ENCODE peak calls at places on chromosomes 3 and 15, in nine cellular contexts. One of them, this sample, is unnamed.

GRCh38 chr3:12990781-12991480 is 82.3 kb downstream of the IQSEC1 start:
- DNase-seq in stomach: no peak
- DNase-seq in SK-N-SH: no peak
- DNase-seq in H1: no peak
- DNase-seq in K562: no peak
- DNase-seq in transverse colon: peak; percentile 4
- DNase-seq in upper lobe of left lung: no peak
- DNase-seq in tibial nerve: no peak
- DNase-seq in A549: no peak
- DNase-seq in this sample: no peak

GRCh38 chr15:80174017-80174746 is 21.4 kb downstream of the FAH start:
- DNase-seq in SK-N-SH: no peak
- DNase-seq in upper lobe of left lung: no peak
- DNase-seq in stomach: no peak
- DNase-seq in K562: no peak
- DNase-seq in transverse colon: no peak
- DNase-seq in tibial nerve: no peak
- DNase-seq in H1: no peak
- DNase-seq in A549: no peak
- DNase-seq in this sample: no peak

GRCh38 chr3:58567251-58567515 is 10.0 kb downstream of the FAM107A start:
- DNase-seq in upper lobe of left lung: peak; percentile 2
- DNase-seq in tibial nerve: no peak
- DNase-seq in SK-N-SH: no peak
- DNase-seq in stomach: no peak
- DNase-seq in transverse colon: no peak
- DNase-seq in A549: no peak
- DNase-seq in H1: no peak
- DNase-seq in K562: no peak
- DNase-seq in this sample: no peak

GRCh38 chr3:117534138-117534537 is 824.6 kb downstream of the TUSC7 start:
- DNase-seq in K562: no peak
- DNase-seq in tibial nerve: no peak
- DNase-seq in upper lobe of left lung: no peak
- DNase-seq in SK-N-SH: no peak
- DNase-seq in H1: no peak
- DNase-seq in transverse colon: no peak
- DNase-seq in A549: no peak
- DNase-seq in stomach: no peak
- DNase-seq in this sample: no peak

GRCh38 chr15:64770626-64771025 is 4.8 kb downstream of the RBPMS2 start:
- DNase-seq in H1: no peak
- DNase-seq in K562: no peak
- DNase-seq in A549: no peak
- DNase-seq in tibial nerve: no peak
- DNase-seq in stomach: no peak
- DNase-seq in upper lobe of left lung: no peak
- DNase-seq in SK-N-SH: no peak
- DNase-seq in transverse colon: no peak
- DNase-seq in this sample: no peak

GRCh38 chr3:111585214-111585613 is 9.9 kb downstream of the ZBED2 start:
- DNase-seq in transverse colon: no peak
- DNase-seq in stomach: no peak
- DNase-seq in tibial nerve: no peak
- DNase-seq in upper lobe of left lung: no peak
- DNase-seq in A549: peak; percentile 52
- DNase-seq in K562: no peak
- DNase-seq in SK-N-SH: no peak
- DNase-seq in H1: no peak
- DNase-seq in this sample: no peak

GRCh38 chr3:156158656-156159295 is 38.4 kb downstream of the KCNAB1 start:
- DNase-seq in A549: no peak
- DNase-seq in tibial nerve: no peak
- DNase-seq in K562: no peak
- DNase-seq in transverse colon: no peak
- DNase-seq in H1: no peak
- DNase-seq in SK-N-SH: no peak
- DNase-seq in upper lobe of left lung: no peak
- DNase-seq in stomach: no peak
- DNase-seq in this sample: no peak

GRCh38 chr3:48990636-48991421 is 788 bp downstream of the P4HTM start:
- DNase-seq in stomach: no peak
- DNase-seq in transverse colon: peak; percentile 39
- DNase-seq in K562: no peak
- DNase-seq in SK-N-SH: no peak
- DNase-seq in tibial nerve: no peak
- DNase-seq in upper lobe of left lung: peak; percentile 42
- DNase-seq in H1: peak; percentile 72
- DNase-seq in A549: no peak
- DNase-seq in this sample: peak; percentile 55

GRCh38 chr3:48635222-48636021 is at the start of gene SLC26A6:
- DNase-seq in tibial nerve: peak; percentile 93
- DNase-seq in A549: peak; percentile 98
- DNase-seq in H1: peak; percentile 98
- DNase-seq in SK-N-SH: peak; percentile 100
- DNase-seq in stomach: peak; percentile 98
- DNase-seq in upper lobe of left lung: peak; percentile 98
- DNase-seq in transverse colon: peak; percentile 99
- DNase-seq in K562: peak; percentile 99
- DNase-seq in this sample: peak; percentile 96

GRCh38 chr3:121871434-121871833 is 22.8 kb upstream of the SLC15A2 start:
- DNase-seq in K562: no peak
- DNase-seq in transverse colon: no peak
- DNase-seq in stomach: no peak
- DNase-seq in upper lobe of left lung: no peak
- DNase-seq in H1: no peak
- DNase-seq in SK-N-SH: no peak
- DNase-seq in A549: no peak
- DNase-seq in tibial nerve: no peak
- DNase-seq in this sample: no peak

GRCh38 chr3:151903501-151903991 is 30.1 kb downstream of the SUCNR1 start:
- DNase-seq in K562: no peak
- DNase-seq in upper lobe of left lung: no peak
- DNase-seq in stomach: no peak
- DNase-seq in SK-N-SH: no peak
- DNase-seq in transverse colon: no peak
- DNase-seq in tibial nerve: no peak
- DNase-seq in A549: no peak
- DNase-seq in H1: no peak
- DNase-seq in this sample: no peak

GRCh38 chr3:177820683-177821316 is 623.5 kb upstream of the TBL1XR1 start:
- DNase-seq in transverse colon: no peak
- DNase-seq in tibial nerve: no peak
- DNase-seq in H1: no peak
- DNase-seq in stomach: no peak
- DNase-seq in A549: no peak
- DNase-seq in upper lobe of left lung: no peak
- DNase-seq in SK-N-SH: no peak
- DNase-seq in K562: no peak
- DNase-seq in this sample: no peak

GRCh38 chr3:16012086-16012485 is 162.4 kb upstream of the GALNT15 start:
- DNase-seq in transverse colon: no peak
- DNase-seq in SK-N-SH: no peak
- DNase-seq in K562: no peak
- DNase-seq in A549: no peak
- DNase-seq in upper lobe of left lung: no peak
- DNase-seq in H1: no peak
- DNase-seq in tibial nerve: no peak
- DNase-seq in stomach: no peak
- DNase-seq in this sample: no peak

GRCh38 chr3:185071401-185071800 is 81.5 kb downstream of the C3orf70 start:
- DNase-seq in tibial nerve: no peak
- DNase-seq in stomach: no peak
- DNase-seq in transverse colon: no peak
- DNase-seq in SK-N-SH: peak; percentile 48
- DNase-seq in K562: no peak
- DNase-seq in A549: no peak
- DNase-seq in upper lobe of left lung: no peak
- DNase-seq in H1: peak; percentile 45
- DNase-seq in this sample: no peak
- H3K4me3 ChIP-seq in tibial nerve: no peak overlapping the region
- H3K4me3 ChIP-seq in stomach: no peak overlapping the region
- H3K4me3 ChIP-seq in transverse colon: no peak overlapping the region
- H3K4me3 ChIP-seq in SK-N-SH: no peak overlapping the region
- H3K4me3 ChIP-seq in K562: no peak overlapping the region
- H3K4me3 ChIP-seq in A549: no peak overlapping the region
- H3K4me3 ChIP-seq in upper lobe of left lung: no peak overlapping the region
- H3K4me3 ChIP-seq in H1: no peak overlapping the region
- H3K4me3 ChIP-seq in this sample: no peak overlapping the region

GRCh38 chr15:50128266-50128665 is 9.2 kb upstream of the ATP8B4 start:
- DNase-seq in SK-N-SH: peak; percentile 7
- DNase-seq in A549: no peak
- DNase-seq in K562: peak; percentile 33
- DNase-seq in upper lobe of left lung: peak; percentile 88
- DNase-seq in stomach: peak; percentile 56
- DNase-seq in tibial nerve: peak; percentile 60
- DNase-seq in transverse colon: peak; percentile 48
- DNase-seq in H1: no peak
- DNase-seq in this sample: peak; percentile 25
- TF ChIP-seq EP300 in SK-N-SH: no peak
- TF ChIP-seq EP300 in A549: no peak
- TF ChIP-seq EP300 in K562: no peak
- TF ChIP-seq EP300 in upper lobe of left lung: no peak
- TF ChIP-seq EP300 in stomach: no peak
- TF ChIP-seq EP300 in tibial nerve: no peak
- TF ChIP-seq EP300 in transverse colon: no peak
- TF ChIP-seq EP300 in H1: no peak
- TF ChIP-seq EP300 in this sample: no peak

GRCh38 chr15:66884661-66885237 is 180.7 kb upstream of the SMAD3 start:
- DNase-seq in tibial nerve: no peak
- DNase-seq in transverse colon: no peak
- DNase-seq in H1: peak; percentile 27
- DNase-seq in upper lobe of left lung: no peak
- DNase-seq in A549: no peak
- DNase-seq in stomach: no peak
- DNase-seq in K562: no peak
- DNase-seq in SK-N-SH: no peak
- DNase-seq in this sample: no peak

GRCh38 chr15:66885281-66885915 is 180.0 kb upstream of the SMAD3 start:
- DNase-seq in upper lobe of left lung: no peak
- DNase-seq in tibial nerve: no peak
- DNase-seq in H1: peak; percentile 17
- DNase-seq in transverse colon: no peak
- DNase-seq in SK-N-SH: no peak
- DNase-seq in K562: no peak
- DNase-seq in A549: no peak
- DNase-seq in stomach: no peak
- DNase-seq in this sample: no peak

GRCh38 chr15:66881173-66881905 is 179.3 kb downstream of the SMAD6 start:
- DNase-seq in K562: no peak
- DNase-seq in transverse colon: no peak
- DNase-seq in SK-N-SH: no peak
- DNase-seq in upper lobe of left lung: no peak
- DNase-seq in A549: no peak
- DNase-seq in H1: peak; percentile 38
- DNase-seq in stomach: no peak
- DNase-seq in tibial nerve: no peak
- DNase-seq in this sample: no peak

GRCh38 chr15:66882251-66883020 is 180.4 kb downstream of the SMAD6 start:
- DNase-seq in H1: peak; percentile 43
- DNase-seq in upper lobe of left lung: no peak
- DNase-seq in A549: peak; percentile 36
- DNase-seq in tibial nerve: no peak
- DNase-seq in stomach: no peak
- DNase-seq in K562: no peak
- DNase-seq in transverse colon: no peak
- DNase-seq in SK-N-SH: no peak
- DNase-seq in this sample: no peak

DNA sequence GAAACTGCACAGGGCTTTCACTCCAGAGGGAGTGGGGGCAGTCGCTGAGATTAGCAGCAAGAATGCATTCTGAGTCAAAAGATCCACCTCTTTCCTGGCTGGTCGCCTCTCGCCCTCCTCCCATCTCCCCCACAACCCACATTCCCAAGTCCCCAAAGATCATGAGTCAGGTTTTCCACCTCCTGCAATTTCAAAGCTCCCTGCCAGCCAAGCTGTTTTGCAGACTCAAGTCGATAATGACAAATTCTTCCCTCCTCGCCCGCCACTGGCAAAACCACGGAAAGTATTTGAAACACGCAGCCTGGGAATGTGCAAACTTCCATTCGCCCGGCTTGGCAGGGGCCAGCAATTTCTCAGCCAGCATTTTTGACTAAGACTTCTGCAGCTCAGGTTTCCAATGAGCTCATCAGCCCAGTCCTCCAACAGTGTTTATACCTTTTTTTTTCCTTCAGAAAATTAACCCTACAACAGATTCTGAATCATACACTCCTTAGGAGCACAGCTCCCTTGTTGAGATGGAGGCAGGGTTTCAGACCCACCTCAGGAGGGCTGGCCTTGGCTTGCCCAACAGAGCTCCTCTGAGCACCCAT is 181.4 kb downstream of the SMAD6 start:
- DNase-seq in upper lobe of left lung: peak; percentile 58
- DNase-seq in stomach: peak; percentile 86
- DNase-seq in H1: peak; percentile 58
- DNase-seq in A549: peak; percentile 96
- DNase-seq in transverse colon: peak; percentile 71
- DNase-seq in SK-N-SH: no peak
- DNase-seq in K562: no peak
- DNase-seq in tibial nerve: peak; percentile 83
- DNase-seq in this sample: peak; percentile 92
- H3K27ac ChIP-seq in upper lobe of left lung: peak overlapping the region; percentile 48
- H3K27ac ChIP-seq in stomach: peak overlapping the region; percentile 70
- H3K27ac ChIP-seq in H1: peak overlapping the region; percentile 21
- H3K27ac ChIP-seq in A549: peak overlapping the region; percentile 75
- H3K27ac ChIP-seq in transverse colon: peak overlapping the region; percentile 61
- H3K27ac ChIP-seq in SK-N-SH: peak overlapping the region; percentile 43
- H3K27ac ChIP-seq in K562: no peak overlapping the region
- H3K27ac ChIP-seq in tibial nerve: peak overlapping the region; percentile 18
- H3K27ac ChIP-seq in this sample: no peak overlapping the region

DNA sequence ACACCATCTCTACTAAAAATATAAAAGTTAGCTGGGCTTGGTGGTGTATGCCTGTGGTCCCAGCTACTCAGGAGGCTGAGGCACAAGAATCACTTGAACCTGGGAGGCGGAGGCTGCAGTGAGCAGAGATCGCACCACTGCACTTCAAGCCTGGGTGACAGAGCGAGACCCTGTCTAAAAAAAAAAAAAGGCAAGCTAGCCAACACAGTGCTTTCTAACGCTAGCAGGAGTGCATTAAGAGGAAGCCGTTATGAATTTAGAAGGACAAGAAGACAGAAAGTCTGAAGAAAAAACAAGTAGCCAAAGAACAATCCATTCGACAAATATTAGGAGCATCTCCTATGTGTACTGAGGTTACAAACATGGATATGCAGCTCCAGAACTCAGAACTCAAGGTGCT is 28.6 kb downstream of the BHLHE40 start:
- DNase-seq in H1: no peak
- DNase-seq in upper lobe of left lung: no peak
- DNase-seq in K562: no peak
- DNase-seq in A549: no peak
- DNase-seq in SK-N-SH: no peak
- DNase-seq in stomach: no peak
- DNase-seq in transverse colon: no peak
- DNase-seq in tibial nerve: no peak
- DNase-seq in this sample: no peak
- H3K4me3 ChIP-seq in H1: no peak overlapping the region
- H3K4me3 ChIP-seq in upper lobe of left lung: no peak overlapping the region
- H3K4me3 ChIP-seq in K562: no peak overlapping the region
- H3K4me3 ChIP-seq in A549: no peak overlapping the region
- H3K4me3 ChIP-seq in SK-N-SH: no peak overlapping the region
- H3K4me3 ChIP-seq in stomach: no peak overlapping the region
- H3K4me3 ChIP-seq in transverse colon: no peak overlapping the region
- H3K4me3 ChIP-seq in tibial nerve: no peak overlapping the region
- H3K4me3 ChIP-seq in this sample: no peak overlapping the region

This sample was measured in ovary.